ENCODE peak calls at places on chromosome 22, in six cellular contexts. N, Z, H, Y, A and R are unnamed samples.

GRCh38 chr22:17403906-17404305 is 34.6 kb downstream of the CECR2 start:
- DNase-seq in A (no peak), Z (no peak), Y (no peak), H (no peak), N (no peak), R (no peak)

GRCh38 chr22:48882636-48883200 is 945.0 kb downstream of the BRD1 start:
- DNase-seq in N (no peak), Z (no peak), Y (no peak), H (no peak), A (no peak), R (no peak)

GRCh38 chr22:47071812-47072641 is 309.6 kb downstream of the TBC1D22A start:
- DNase-seq in N (no peak), Y (peak), Z (no peak), A (no peak), H (no peak), R (no peak)

GRCh38 chr22:49419661-49420060 is 408.0 kb downstream of the BRD1 start:
- DNase-seq in Y (no peak), H (no peak), A (no peak), N (no peak), Z (no peak), R (no peak)

GRCh38 chr22:33909075-33909458 is 11.2 kb downstream of the LARGE1 start:
- DNase-seq in Z (peak), Y (no peak), N (no peak), H (no peak), A (peak), R (no peak)

GRCh38 chr22:36415415-36416168 is 27.8 kb upstream of the MYH9 start:
- DNase-seq in A (no peak), H (no peak), N (no peak), Z (no peak), Y (no peak), R (peak)

GRCh38 chr22:45082795-45083194 is 73.0 kb upstream of the PHF21B start:
- DNase-seq in A (no peak), Y (peak), H (no peak), Z (no peak), N (peak), R (peak)

GRCh38 chr22:25370322-25370721 is 150.9 kb downstream of the CRYBB2 start:
- DNase-seq in N (no peak), A (no peak), Z (no peak), H (no peak), Y (no peak), R (no peak)

GRCh38 chr22:32473388-32473952 is 1.1 kb upstream of the FBXO7 start:
- DNase-seq in Z (peak), Y (no peak), H (peak), N (peak), A (peak), R (peak)

GRCh38 chr22:45868586-45869443 is 108.1 kb downstream of the WNT7B start:
- DNase-seq in H (no peak), Z (no peak), N (no peak), Y (no peak), A (no peak), R (no peak)

DNA sequence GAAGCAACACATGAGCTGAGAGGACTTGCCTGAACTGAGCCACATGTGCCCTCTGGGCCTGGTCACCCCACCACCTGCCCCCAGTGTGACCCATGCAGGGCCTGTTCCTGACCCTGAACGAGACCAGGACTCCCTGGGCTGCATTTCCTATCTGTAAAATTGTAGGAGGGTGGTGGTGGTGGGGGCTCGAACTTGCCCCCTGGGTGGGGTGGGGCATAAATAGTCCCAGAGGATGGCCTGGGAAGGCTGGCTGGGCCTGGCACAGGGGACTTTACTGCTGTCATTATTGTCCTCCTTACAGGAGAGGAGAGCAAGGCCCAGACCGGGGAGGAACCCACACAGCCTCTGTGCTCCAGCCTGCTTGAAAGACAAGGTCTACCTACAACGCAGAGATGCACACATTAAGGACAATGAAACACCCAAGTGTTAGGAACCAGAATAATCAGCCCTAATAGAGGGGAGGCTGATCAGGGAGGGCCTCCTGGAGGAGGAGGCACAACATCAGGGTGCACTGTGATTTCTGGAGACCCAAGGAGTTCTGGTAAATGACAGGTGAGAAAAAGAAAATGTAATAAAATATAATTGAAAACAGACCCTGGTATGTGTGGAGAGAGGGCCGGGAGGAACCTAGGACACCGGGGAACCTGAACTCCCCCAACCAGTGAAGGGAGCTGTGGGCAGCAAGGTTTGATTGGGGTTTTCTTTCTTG is 2.8 kb upstream of the AIFM3 start:
- DNase-seq in Z (no peak), N (no peak), Y (no peak), H (no peak), A (no peak), R (no peak)
- H2AFZ ChIP-seq in Z (no peak), N (no peak), Y (no peak), H (peak), A (no peak), R (no peak)

GRCh38 chr22:20026204-20026908 is 5.4 kb downstream of the TANGO2 start:
- DNase-seq in Z (no peak), H (no peak), A (no peak), N (no peak), Y (peak), R (peak)
- H4K8ac ChIP-seq in Z (no peak), H (no peak), A (no peak), N (no peak), Y (no peak), R (no peak)

DNA sequence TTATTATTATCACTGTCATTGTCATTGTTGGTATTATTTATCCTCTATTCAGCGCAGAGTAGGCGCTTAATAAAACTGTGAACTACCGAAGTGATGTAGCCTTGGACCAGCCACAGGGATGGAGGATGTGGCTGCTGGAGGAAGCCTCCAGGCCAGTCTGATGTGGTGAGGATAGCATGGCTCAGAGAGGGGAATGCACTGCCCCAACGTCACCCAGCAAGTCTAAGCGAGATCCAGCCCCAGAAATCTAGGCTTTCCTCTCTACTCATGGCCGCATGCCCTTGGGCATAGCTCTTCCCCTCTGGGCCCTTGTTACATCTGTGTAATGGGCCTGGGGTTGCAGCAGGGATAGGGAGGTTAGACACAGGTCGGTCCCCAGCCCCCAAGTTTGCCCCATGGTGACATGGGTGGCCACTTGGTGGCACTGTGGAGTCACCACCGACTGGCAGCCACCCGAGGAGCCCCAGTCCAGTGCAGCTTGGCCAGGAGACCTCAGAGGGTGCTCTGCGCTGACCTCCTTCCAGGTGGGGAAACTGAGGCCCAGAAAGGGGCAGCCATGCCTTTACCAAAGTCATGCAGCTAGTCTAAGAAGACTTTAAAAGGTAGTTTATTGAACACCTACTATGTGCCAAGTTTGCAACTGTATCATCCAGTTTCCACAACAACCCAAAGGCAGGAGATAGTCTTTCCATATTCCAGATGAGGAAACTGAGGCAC is 395.7 kb downstream of the MN1 start:
- DNase-seq in Y (peak), A (peak), H (peak), Z (peak), N (peak), R (peak)
- H2AFZ ChIP-seq in Y (no peak), A (no peak), H (no peak), Z (peak), N (no peak), R (no peak)

GRCh38 chr22:38318792-38319773 is 1.9 kb upstream of the CSNK1E start:
- DNase-seq in Z (no peak), A (no peak), Y (no peak), H (no peak), N (no peak), R (no peak)
- H4K8ac ChIP-seq in Z (peak), A (peak), Y (no peak), H (no peak), N (peak), R (peak)

GRCh38 chr22:37569009-37569920 is 9.0 kb downstream of the CDC42EP1 start:
- DNase-seq in N (no peak), A (no peak), H (no peak), Y (peak), Z (no peak), R (peak)
- H2AFZ ChIP-seq in N (no peak), A (no peak), H (no peak), Y (no peak), Z (peak), R (no peak)

GRCh38 chr22:42613869-42614268 is 814 bp downstream of the POLDIP3 start:
- DNase-seq in H (no peak), N (no peak), Y (no peak), A (peak), Z (no peak), R (peak)
- H4K8ac ChIP-seq in H (no peak), N (peak), Y (no peak), A (peak), Z (peak), R (peak)

DNA sequence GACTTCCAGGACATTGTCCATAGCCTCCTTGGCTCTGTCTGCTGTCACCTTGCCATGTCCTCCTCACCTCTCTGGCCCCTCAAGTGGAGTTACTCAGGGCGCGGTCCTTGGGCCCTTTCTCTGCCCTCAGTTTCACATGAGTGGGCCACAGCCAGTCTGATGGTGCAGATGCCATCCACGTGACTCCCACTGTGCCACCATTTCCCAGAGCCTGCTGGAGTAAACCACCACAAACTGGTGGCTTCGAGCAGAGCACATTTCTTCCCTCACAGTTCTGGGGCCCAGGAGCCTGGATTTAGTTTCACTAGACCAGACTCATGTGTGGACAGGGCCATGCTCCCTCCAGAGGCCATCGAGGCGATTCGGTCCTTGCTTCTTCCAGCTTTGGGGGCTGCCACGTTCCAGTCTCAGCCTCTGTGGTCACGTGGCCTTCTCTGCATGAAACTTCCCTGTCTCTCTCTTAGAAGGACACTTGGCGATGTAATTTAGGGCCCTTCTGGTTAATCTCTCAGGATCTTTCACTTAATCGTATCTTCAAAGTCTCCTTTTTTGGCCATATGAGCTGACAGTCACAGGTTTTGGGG is 14.6 kb downstream of the SMARCB1 start:
- DNase-seq in Y (no peak), H (no peak), Z (no peak), N (no peak), A (no peak), R (no peak)
- H2AFZ ChIP-seq in Y (no peak), H (no peak), Z (no peak), N (no peak), A (no peak), R (no peak)

GRCh38 chr22:31085928-31086327 is 4.8 kb downstream of the SMTN start:
- DNase-seq in H (no peak), Y (no peak), A (no peak), Z (no peak), N (no peak), R (no peak)

GRCh38 chr22:31083923-31084810 is 3.0 kb downstream of the SMTN start:
- DNase-seq in A (no peak), Y (no peak), H (no peak), N (no peak), Z (no peak), R (peak)

GRCh38 chr22:31085493-31085824 is 4.3 kb downstream of the SMTN start:
- DNase-seq in A (no peak), H (no peak), Z (no peak), Y (no peak), N (no peak), R (no peak)

GRCh38 chr22:31083377-31083768 is 2.3 kb downstream of the SMTN start:
- DNase-seq in Y (no peak), H (no peak), N (no peak), A (no peak), Z (no peak), R (peak)

DNA sequence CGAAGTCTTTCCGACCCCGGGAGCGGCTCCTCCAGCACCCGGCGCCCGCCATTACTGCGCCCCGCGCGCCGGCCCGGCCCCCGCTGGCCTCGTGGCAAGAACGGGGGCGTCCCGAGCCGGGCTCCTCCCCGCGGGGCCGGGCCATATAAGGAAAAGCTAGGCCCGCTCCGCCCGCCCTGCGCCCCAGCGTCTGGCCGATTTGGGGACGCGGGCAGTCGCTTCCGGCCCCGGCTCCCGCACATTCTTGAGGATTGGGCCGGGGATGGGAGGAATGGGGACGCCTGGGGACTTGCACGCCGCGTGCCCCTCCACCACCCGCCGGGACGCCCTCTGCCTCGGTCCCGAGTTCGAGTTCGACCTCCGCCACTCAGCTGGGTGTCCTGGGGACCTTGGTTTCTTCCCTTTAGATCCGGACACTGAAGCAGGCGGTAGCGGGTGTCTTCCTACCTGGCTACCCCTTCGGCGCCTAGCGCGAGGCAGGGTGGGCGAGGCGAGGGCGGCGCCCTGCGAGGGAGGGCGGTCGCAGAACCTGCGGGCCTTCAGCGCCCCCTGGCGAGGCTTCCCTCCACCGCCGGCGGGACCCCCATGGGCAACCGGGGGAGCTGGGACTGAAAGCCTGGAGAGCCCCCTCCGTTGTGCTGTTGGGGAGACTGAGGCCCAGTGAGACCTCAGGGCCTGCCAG is 3.8 kb downstream of the SMTN start:
- DNase-seq in N (peak), Z (peak), H (peak), Y (peak), A (peak), R (peak)
- H4K8ac ChIP-seq in N (peak), Z (peak), H (no peak), Y (no peak), A (peak), R (peak)